ENCODE peak calls at places on chromosomes 13 and 19, in ten cellular contexts. One of them, this sample, is unnamed. For H3K27me3, the result is how much of the 10 kb centered on the place peaks cover.

GRCh38 chr19:31254611-31255010 is 94.6 kb downstream of the TSHZ3 start:
- DNase-seq in IMR-90: no peak
- DNase-seq in thoracic aorta: no peak
- DNase-seq in left ventricle myocardium inferior: no peak
- DNase-seq in transverse colon: no peak
- DNase-seq in prostate gland: no peak
- DNase-seq in pancreas: no peak
- DNase-seq in heart left ventricle: no peak
- DNase-seq in Panc1: no peak
- DNase-seq in fibroblast of lung: no peak
- DNase-seq in this sample: no peak

GRCh38 chr19:11160119-11160768 is 4.7 kb upstream of the SPC24 start:
- DNase-seq in IMR-90: peak
- DNase-seq in thoracic aorta: no peak
- DNase-seq in left ventricle myocardium inferior: no peak
- DNase-seq in transverse colon: no peak
- DNase-seq in prostate gland: no peak
- DNase-seq in pancreas: no peak
- DNase-seq in heart left ventricle: no peak
- DNase-seq in Panc1: no peak
- DNase-seq in fibroblast of lung: peak
- DNase-seq in this sample: no peak

GRCh38 chr19:36008336-36008978 is at the start of gene SYNE4:
- DNase-seq in IMR-90: no peak
- DNase-seq in thoracic aorta: no peak
- DNase-seq in left ventricle myocardium inferior: no peak
- DNase-seq in transverse colon: peak
- DNase-seq in prostate gland: peak
- DNase-seq in pancreas: peak
- DNase-seq in heart left ventricle: no peak
- DNase-seq in Panc1: no peak
- DNase-seq in fibroblast of lung: no peak
- DNase-seq in this sample: no peak

GRCh38 chr13:23399254-23399796 is 34.2 kb downstream of the SACS start:
- DNase-seq in IMR-90: no peak
- DNase-seq in thoracic aorta: no peak
- DNase-seq in left ventricle myocardium inferior: no peak
- DNase-seq in transverse colon: no peak
- DNase-seq in prostate gland: no peak
- DNase-seq in pancreas: no peak
- DNase-seq in heart left ventricle: no peak
- DNase-seq in Panc1: no peak
- DNase-seq in fibroblast of lung: no peak
- DNase-seq in this sample: no peak

GRCh38 chr19:55621673-55622231 is 2.6 kb downstream of the ZNF784 start:
- DNase-seq in IMR-90: no peak
- DNase-seq in thoracic aorta: no peak
- DNase-seq in left ventricle myocardium inferior: no peak
- DNase-seq in transverse colon: no peak
- DNase-seq in prostate gland: no peak
- DNase-seq in pancreas: no peak
- DNase-seq in heart left ventricle: peak
- DNase-seq in Panc1: no peak
- DNase-seq in fibroblast of lung: no peak
- DNase-seq in this sample: no peak

GRCh38 chr19:47105874-47106273 is 7.7 kb downstream of the ZC3H4 start:
- DNase-seq in IMR-90: no peak
- DNase-seq in thoracic aorta: no peak
- DNase-seq in left ventricle myocardium inferior: no peak
- DNase-seq in transverse colon: no peak
- DNase-seq in prostate gland: no peak
- DNase-seq in pancreas: no peak
- DNase-seq in heart left ventricle: no peak
- DNase-seq in Panc1: no peak
- DNase-seq in fibroblast of lung: no peak
- DNase-seq in this sample: no peak

GRCh38 chr19:3506384-3507340 is 551 bp downstream of the FZR1 start:
- DNase-seq in IMR-90: no peak
- DNase-seq in thoracic aorta: no peak
- DNase-seq in left ventricle myocardium inferior: peak
- DNase-seq in transverse colon: peak
- DNase-seq in prostate gland: peak
- DNase-seq in pancreas: peak
- DNase-seq in heart left ventricle: no peak
- DNase-seq in Panc1: no peak
- DNase-seq in fibroblast of lung: no peak
- DNase-seq in this sample: peak

GRCh38 chr19:1522838-1523237 is 1.0 kb upstream of the PLK5 start:
- DNase-seq in IMR-90: no peak
- DNase-seq in thoracic aorta: no peak
- DNase-seq in left ventricle myocardium inferior: no peak
- DNase-seq in transverse colon: no peak
- DNase-seq in prostate gland: no peak
- DNase-seq in pancreas: no peak
- DNase-seq in heart left ventricle: no peak
- DNase-seq in Panc1: no peak
- DNase-seq in fibroblast of lung: no peak
- DNase-seq in this sample: no peak

GRCh38 chr19:2274937-2275535 is 6.9 kb downstream of the PEAK3 start:
- DNase-seq in IMR-90: peak
- DNase-seq in thoracic aorta: no peak
- DNase-seq in left ventricle myocardium inferior: peak
- DNase-seq in transverse colon: peak
- DNase-seq in prostate gland: no peak
- DNase-seq in pancreas: peak
- DNase-seq in heart left ventricle: peak
- DNase-seq in Panc1: no peak
- DNase-seq in fibroblast of lung: peak
- DNase-seq in this sample: peak

GRCh38 chr19:48837081-48837524 is 812 bp upstream of the HSD17B14 start:
- DNase-seq in IMR-90: peak
- DNase-seq in thoracic aorta: peak
- DNase-seq in left ventricle myocardium inferior: peak
- DNase-seq in transverse colon: peak
- DNase-seq in prostate gland: peak
- DNase-seq in pancreas: no peak
- DNase-seq in heart left ventricle: peak
- DNase-seq in Panc1: no peak
- DNase-seq in fibroblast of lung: peak
- DNase-seq in this sample: peak

GRCh38 chr19:53333071-53333465 is 481 bp upstream of the ZNF845 start:
- DNase-seq in IMR-90: no peak
- DNase-seq in thoracic aorta: peak
- DNase-seq in left ventricle myocardium inferior: peak
- DNase-seq in transverse colon: peak
- DNase-seq in prostate gland: peak
- DNase-seq in pancreas: peak
- DNase-seq in heart left ventricle: peak
- DNase-seq in Panc1: no peak
- DNase-seq in fibroblast of lung: no peak
- DNase-seq in this sample: peak

GRCh38 chr19:18616023-18616422 is 3.4 kb downstream of the TMEM59L start:
- DNase-seq in IMR-90: no peak
- DNase-seq in thoracic aorta: no peak
- DNase-seq in left ventricle myocardium inferior: no peak
- DNase-seq in transverse colon: no peak
- DNase-seq in prostate gland: no peak
- DNase-seq in pancreas: no peak
- DNase-seq in heart left ventricle: no peak
- DNase-seq in Panc1: no peak
- DNase-seq in fibroblast of lung: no peak
- DNase-seq in this sample: no peak
- H3K27me3 ChIP-seq in IMR-90: under half
- H3K27me3 ChIP-seq in thoracic aorta: under half
- H3K27me3 ChIP-seq in left ventricle myocardium inferior: half or more
- H3K27me3 ChIP-seq in transverse colon: half or more
- H3K27me3 ChIP-seq in prostate gland: under half
- H3K27me3 ChIP-seq in pancreas: under half
- H3K27me3 ChIP-seq in heart left ventricle: under half
- H3K27me3 ChIP-seq in Panc1: under half
- H3K27me3 ChIP-seq in fibroblast of lung: under half
- H3K27me3 ChIP-seq in this sample: under half

GRCh38 chr19:51000426-51000825 is 978 bp downstream of the KLK8 start:
- DNase-seq in IMR-90: no peak
- DNase-seq in thoracic aorta: no peak
- DNase-seq in left ventricle myocardium inferior: no peak
- DNase-seq in transverse colon: no peak
- DNase-seq in prostate gland: no peak
- DNase-seq in pancreas: no peak
- DNase-seq in heart left ventricle: no peak
- DNase-seq in Panc1: no peak
- DNase-seq in fibroblast of lung: no peak
- DNase-seq in this sample: no peak

GRCh38 chr19:51002542-51003311 is 1.3 kb upstream of the KLK8 start:
- DNase-seq in IMR-90: no peak
- DNase-seq in thoracic aorta: no peak
- DNase-seq in left ventricle myocardium inferior: no peak
- DNase-seq in transverse colon: no peak
- DNase-seq in prostate gland: no peak
- DNase-seq in pancreas: no peak
- DNase-seq in heart left ventricle: no peak
- DNase-seq in Panc1: no peak
- DNase-seq in fibroblast of lung: no peak
- DNase-seq in this sample: no peak

GRCh38 chr19:51000981-51001380 is 423 bp downstream of the KLK8 start:
- DNase-seq in IMR-90: no peak
- DNase-seq in thoracic aorta: no peak
- DNase-seq in left ventricle myocardium inferior: no peak
- DNase-seq in transverse colon: no peak
- DNase-seq in prostate gland: no peak
- DNase-seq in pancreas: no peak
- DNase-seq in heart left ventricle: no peak
- DNase-seq in Panc1: no peak
- DNase-seq in fibroblast of lung: no peak
- DNase-seq in this sample: no peak

GRCh38 chr19:51002101-51002532 is 713 bp upstream of the KLK8 start:
- DNase-seq in IMR-90: no peak
- DNase-seq in thoracic aorta: no peak
- DNase-seq in left ventricle myocardium inferior: no peak
- DNase-seq in transverse colon: no peak
- DNase-seq in prostate gland: no peak
- DNase-seq in pancreas: no peak
- DNase-seq in heart left ventricle: no peak
- DNase-seq in Panc1: no peak
- DNase-seq in fibroblast of lung: no peak
- DNase-seq in this sample: no peak

GRCh38 chr19:51001495-51001894 is at the start of gene KLK8:
- DNase-seq in IMR-90: no peak
- DNase-seq in thoracic aorta: no peak
- DNase-seq in left ventricle myocardium inferior: no peak
- DNase-seq in transverse colon: no peak
- DNase-seq in prostate gland: no peak
- DNase-seq in pancreas: no peak
- DNase-seq in heart left ventricle: no peak
- DNase-seq in Panc1: no peak
- DNase-seq in fibroblast of lung: no peak
- DNase-seq in this sample: no peak
- H3K4me3 ChIP-seq in IMR-90: no peak
- H3K4me3 ChIP-seq in thoracic aorta: no peak
- H3K4me3 ChIP-seq in left ventricle myocardium inferior: no peak
- H3K4me3 ChIP-seq in transverse colon: no peak
- H3K4me3 ChIP-seq in prostate gland: no peak
- H3K4me3 ChIP-seq in pancreas: no peak
- H3K4me3 ChIP-seq in heart left ventricle: no peak
- H3K4me3 ChIP-seq in Panc1: no peak
- H3K4me3 ChIP-seq in fibroblast of lung: no peak
- H3K4me3 ChIP-seq in this sample: no peak

GRCh38 chr13:25679936-25680335 is 308.2 kb downstream of the ATP8A2 start:
- DNase-seq in IMR-90: no peak
- DNase-seq in thoracic aorta: no peak
- DNase-seq in left ventricle myocardium inferior: no peak
- DNase-seq in transverse colon: no peak
- DNase-seq in prostate gland: no peak
- DNase-seq in pancreas: no peak
- DNase-seq in heart left ventricle: no peak
- DNase-seq in Panc1: no peak
- DNase-seq in fibroblast of lung: no peak
- DNase-seq in this sample: no peak

GRCh38 chr13:25679154-25679553 is 307.4 kb downstream of the ATP8A2 start:
- DNase-seq in IMR-90: no peak
- DNase-seq in thoracic aorta: no peak
- DNase-seq in left ventricle myocardium inferior: no peak
- DNase-seq in transverse colon: no peak
- DNase-seq in prostate gland: peak
- DNase-seq in pancreas: no peak
- DNase-seq in heart left ventricle: no peak
- DNase-seq in Panc1: no peak
- DNase-seq in fibroblast of lung: no peak
- DNase-seq in this sample: no peak

GRCh38 chr13:25675060-25675459 is 303.3 kb downstream of the ATP8A2 start:
- DNase-seq in IMR-90: no peak
- DNase-seq in thoracic aorta: no peak
- DNase-seq in left ventricle myocardium inferior: no peak
- DNase-seq in transverse colon: no peak
- DNase-seq in prostate gland: no peak
- DNase-seq in pancreas: no peak
- DNase-seq in heart left ventricle: no peak
- DNase-seq in Panc1: no peak
- DNase-seq in fibroblast of lung: no peak
- DNase-seq in this sample: no peak

GRCh38 chr13:25677956-25678355 is 306.2 kb downstream of the ATP8A2 start:
- DNase-seq in IMR-90: no peak
- DNase-seq in thoracic aorta: no peak
- DNase-seq in left ventricle myocardium inferior: no peak
- DNase-seq in transverse colon: no peak
- DNase-seq in prostate gland: no peak
- DNase-seq in pancreas: no peak
- DNase-seq in heart left ventricle: no peak
- DNase-seq in Panc1: no peak
- DNase-seq in fibroblast of lung: no peak
- DNase-seq in this sample: no peak

DNA sequence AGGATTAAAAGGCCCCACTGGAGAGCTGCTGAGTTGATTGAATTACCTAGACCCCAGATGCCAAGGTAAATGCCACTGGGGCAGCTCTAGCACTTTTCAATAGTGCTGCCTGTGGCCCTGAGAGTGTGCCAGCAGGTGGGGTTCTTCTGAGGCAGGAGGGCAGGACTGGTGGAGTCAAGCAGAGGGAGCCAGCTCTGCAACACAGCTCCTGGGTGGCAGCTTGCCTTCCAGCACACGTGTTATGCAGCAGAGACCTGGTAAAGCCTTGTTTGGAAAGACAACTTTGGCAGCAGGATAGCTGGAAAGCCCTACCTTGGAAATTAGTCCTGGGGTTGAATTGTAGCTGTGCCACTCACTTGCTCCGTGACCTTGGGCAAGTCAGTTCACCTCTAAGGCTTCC is 306.6 kb downstream of the ATP8A2 start:
- DNase-seq in IMR-90: no peak
- DNase-seq in thoracic aorta: no peak
- DNase-seq in left ventricle myocardium inferior: no peak
- DNase-seq in transverse colon: peak
- DNase-seq in prostate gland: peak
- DNase-seq in pancreas: peak
- DNase-seq in heart left ventricle: no peak
- DNase-seq in Panc1: no peak
- DNase-seq in fibroblast of lung: no peak
- DNase-seq in this sample: no peak
- TF ChIP-seq CTCF in IMR-90: no peak
- TF ChIP-seq CTCF in thoracic aorta: no peak
- TF ChIP-seq CTCF in left ventricle myocardium inferior: peak
- TF ChIP-seq CTCF in transverse colon: no peak
- TF ChIP-seq CTCF in prostate gland: no peak
- TF ChIP-seq CTCF in pancreas: no peak
- TF ChIP-seq CTCF in heart left ventricle: no peak
- TF ChIP-seq CTCF in Panc1: no peak
- TF ChIP-seq CTCF in fibroblast of lung: no peak
- TF ChIP-seq CTCF in this sample: no peak

GRCh38 chr19:13043285-13043684 is 48.0 kb downstream of the NFIX start:
- DNase-seq in IMR-90: no peak
- DNase-seq in thoracic aorta: no peak
- DNase-seq in left ventricle myocardium inferior: no peak
- DNase-seq in transverse colon: no peak
- DNase-seq in prostate gland: no peak
- DNase-seq in pancreas: no peak
- DNase-seq in heart left ventricle: no peak
- DNase-seq in Panc1: no peak
- DNase-seq in fibroblast of lung: no peak
- DNase-seq in this sample: no peak
- H3K27me3 ChIP-seq in IMR-90: under half
- H3K27me3 ChIP-seq in thoracic aorta: under half
- H3K27me3 ChIP-seq in left ventricle myocardium inferior: under half
- H3K27me3 ChIP-seq in transverse colon: under half
- H3K27me3 ChIP-seq in prostate gland: under half
- H3K27me3 ChIP-seq in pancreas: under half
- H3K27me3 ChIP-seq in heart left ventricle: under half
- H3K27me3 ChIP-seq in Panc1: under half
- H3K27me3 ChIP-seq in fibroblast of lung: under half
- H3K27me3 ChIP-seq in this sample: under half